ENCODE peak calls at places on chromosomes 6 and 20, in nine cellular contexts. One of them, this sample, is unnamed.

GRCh38 chr20:33814238-33814712 is 3.1 kb downstream of the CHMP4B start:
- DNase-seq in suprapubic skin: no peak
- DNase-seq in GM12878: no peak
- DNase-seq in left ventricle myocardium inferior: no peak
- DNase-seq in pancreas: no peak
- DNase-seq in Karpas-422: no peak
- DNase-seq in fibroblast of lung: no peak
- DNase-seq in heart right ventricle: no peak
- DNase-seq in cardiac muscle cell: no peak
- DNase-seq in this sample: no peak

GRCh38 chr6:438634-439170 is 47.1 kb downstream of the IRF4 start:
- DNase-seq in left ventricle myocardium inferior: no peak
- DNase-seq in suprapubic skin: no peak
- DNase-seq in pancreas: no peak
- DNase-seq in cardiac muscle cell: no peak
- DNase-seq in fibroblast of lung: no peak
- DNase-seq in heart right ventricle: no peak
- DNase-seq in Karpas-422: no peak
- DNase-seq in GM12878: no peak
- DNase-seq in this sample: no peak

GRCh38 chr6:92701425-92702096 is 717.8 kb downstream of the EPHA7 start:
- DNase-seq in cardiac muscle cell: no peak
- DNase-seq in suprapubic skin: no peak
- DNase-seq in left ventricle myocardium inferior: no peak
- DNase-seq in GM12878: no peak
- DNase-seq in Karpas-422: no peak
- DNase-seq in fibroblast of lung: no peak
- DNase-seq in heart right ventricle: no peak
- DNase-seq in pancreas: peak; percentile 26
- DNase-seq in this sample: no peak

GRCh38 chr20:52593634-52594033 is 378.5 kb upstream of the TSHZ2 start:
- DNase-seq in left ventricle myocardium inferior: no peak
- DNase-seq in cardiac muscle cell: no peak
- DNase-seq in suprapubic skin: no peak
- DNase-seq in fibroblast of lung: no peak
- DNase-seq in pancreas: no peak
- DNase-seq in Karpas-422: no peak
- DNase-seq in GM12878: no peak
- DNase-seq in heart right ventricle: no peak
- DNase-seq in this sample: no peak

GRCh38 chr6:13431861-13432465 is 55.4 kb downstream of the GFOD1 start:
- DNase-seq in left ventricle myocardium inferior: no peak
- DNase-seq in suprapubic skin: no peak
- DNase-seq in heart right ventricle: no peak
- DNase-seq in Karpas-422: no peak
- DNase-seq in GM12878: peak; percentile 42
- DNase-seq in fibroblast of lung: peak; percentile 65
- DNase-seq in pancreas: no peak
- DNase-seq in cardiac muscle cell: peak; percentile 39
- DNase-seq in this sample: no peak

GRCh38 chr6:4565301-4566250 is 210.6 kb upstream of the CDYL start:
- DNase-seq in fibroblast of lung: no peak
- DNase-seq in pancreas: no peak
- DNase-seq in suprapubic skin: no peak
- DNase-seq in cardiac muscle cell: no peak
- DNase-seq in Karpas-422: no peak
- DNase-seq in GM12878: no peak
- DNase-seq in heart right ventricle: no peak
- DNase-seq in left ventricle myocardium inferior: no peak
- DNase-seq in this sample: no peak

GRCh38 chr6:35425284-35425683 is 26.9 kb upstream of the FANCE start:
- DNase-seq in heart right ventricle: no peak
- DNase-seq in cardiac muscle cell: peak; percentile 89
- DNase-seq in left ventricle myocardium inferior: no peak
- DNase-seq in Karpas-422: no peak
- DNase-seq in GM12878: no peak
- DNase-seq in suprapubic skin: no peak
- DNase-seq in fibroblast of lung: peak; percentile 98
- DNase-seq in pancreas: no peak
- DNase-seq in this sample: no peak

GRCh38 chr20:25389858-25390537 is 637 bp downstream of the ABHD12 start:
- DNase-seq in Karpas-422: peak; percentile 68
- DNase-seq in heart right ventricle: peak; percentile 18
- DNase-seq in pancreas: peak; percentile 86
- DNase-seq in suprapubic skin: peak; percentile 81
- DNase-seq in cardiac muscle cell: peak; percentile 17
- DNase-seq in GM12878: no peak
- DNase-seq in fibroblast of lung: peak; percentile 26
- DNase-seq in left ventricle myocardium inferior: peak; percentile 33
- DNase-seq in this sample: peak; percentile 57

GRCh38 chr20:23640873-23641667 is 3.3 kb upstream of the CST3 start:
- DNase-seq in Karpas-422: no peak
- DNase-seq in left ventricle myocardium inferior: no peak
- DNase-seq in suprapubic skin: no peak
- DNase-seq in GM12878: no peak
- DNase-seq in pancreas: no peak
- DNase-seq in heart right ventricle: no peak
- DNase-seq in cardiac muscle cell: no peak
- DNase-seq in fibroblast of lung: no peak
- DNase-seq in this sample: no peak

GRCh38 chr6:24854077-24854670 is 55.5 kb upstream of the ARMH2 start:
- DNase-seq in heart right ventricle: no peak
- DNase-seq in suprapubic skin: no peak
- DNase-seq in Karpas-422: no peak
- DNase-seq in GM12878: no peak
- DNase-seq in pancreas: no peak
- DNase-seq in left ventricle myocardium inferior: no peak
- DNase-seq in cardiac muscle cell: no peak
- DNase-seq in fibroblast of lung: no peak
- DNase-seq in this sample: no peak
- H3K27ac ChIP-seq in heart right ventricle: no peak overlapping the region
- H3K27ac ChIP-seq in suprapubic skin: no peak overlapping the region
- H3K27ac ChIP-seq in Karpas-422: peak overlapping the region; percentile 16
- H3K27ac ChIP-seq in GM12878: no peak overlapping the region
- H3K27ac ChIP-seq in pancreas: no peak overlapping the region
- H3K27ac ChIP-seq in left ventricle myocardium inferior: no peak overlapping the region
- H3K27ac ChIP-seq in cardiac muscle cell: no peak overlapping the region
- H3K27ac ChIP-seq in fibroblast of lung: no peak overlapping the region
- H3K27ac ChIP-seq in this sample: no peak overlapping the region

DNA sequence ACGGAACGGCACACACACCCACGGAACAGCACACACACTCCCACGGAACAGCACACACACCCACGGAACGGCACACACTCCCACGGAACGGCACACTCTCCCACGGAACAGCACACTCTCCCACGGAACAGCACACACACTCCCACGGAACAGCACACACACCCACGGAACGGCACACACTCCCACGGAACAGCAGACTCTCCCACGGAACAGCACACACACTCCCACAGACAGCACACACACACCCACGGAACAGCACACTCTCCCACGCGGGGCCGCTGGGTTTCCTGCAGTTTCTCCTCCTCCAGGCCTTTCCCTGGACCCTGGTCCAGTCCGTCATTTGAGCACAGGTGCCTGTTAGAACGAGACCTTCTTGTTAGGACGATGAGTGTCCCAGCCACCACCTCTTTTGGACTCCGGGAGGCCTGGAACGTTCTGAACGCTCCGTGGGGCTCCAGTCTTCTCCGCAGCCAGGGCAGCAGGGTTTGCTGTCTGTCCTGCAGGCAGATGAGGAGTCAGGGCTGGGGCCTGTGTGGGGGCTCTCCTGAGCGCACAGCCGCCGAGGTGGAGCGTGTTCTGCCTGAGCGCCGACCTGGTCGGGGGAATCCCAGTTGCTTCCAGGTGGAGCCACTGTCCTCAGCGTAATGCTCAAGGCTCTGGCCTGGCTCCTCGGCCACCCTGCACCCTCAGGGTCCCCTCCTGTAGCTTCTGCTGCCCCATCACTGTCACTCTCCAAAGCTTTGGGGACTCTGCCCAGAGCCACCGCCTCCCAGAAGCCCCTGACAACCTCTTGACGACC is 17.6 kb upstream of the TNFRSF6B start:
- DNase-seq in heart right ventricle: no peak
- DNase-seq in pancreas: no peak
- DNase-seq in suprapubic skin: no peak
- DNase-seq in fibroblast of lung: no peak
- DNase-seq in GM12878: no peak
- DNase-seq in cardiac muscle cell: no peak
- DNase-seq in Karpas-422: no peak
- DNase-seq in left ventricle myocardium inferior: no peak
- DNase-seq in this sample: no peak
- H3K36me3 ChIP-seq in heart right ventricle: peaks cover 63% of the 10 kb centered on the region
- H3K36me3 ChIP-seq in pancreas: peaks cover 4% of the 10 kb centered on the region
- H3K36me3 ChIP-seq in suprapubic skin: peaks cover 50% of the 10 kb centered on the region
- H3K36me3 ChIP-seq in fibroblast of lung: peaks cover 41% of the 10 kb centered on the region
- H3K36me3 ChIP-seq in GM12878: peaks cover 1% of the 10 kb centered on the region
- H3K36me3 ChIP-seq in cardiac muscle cell: no peaks in the 10 kb centered on the region
- H3K36me3 ChIP-seq in Karpas-422: no peaks in the 10 kb centered on the region
- H3K36me3 ChIP-seq in left ventricle myocardium inferior: peaks cover 49% of the 10 kb centered on the region
- H3K36me3 ChIP-seq in this sample: peaks cover 30% of the 10 kb centered on the region

DNA sequence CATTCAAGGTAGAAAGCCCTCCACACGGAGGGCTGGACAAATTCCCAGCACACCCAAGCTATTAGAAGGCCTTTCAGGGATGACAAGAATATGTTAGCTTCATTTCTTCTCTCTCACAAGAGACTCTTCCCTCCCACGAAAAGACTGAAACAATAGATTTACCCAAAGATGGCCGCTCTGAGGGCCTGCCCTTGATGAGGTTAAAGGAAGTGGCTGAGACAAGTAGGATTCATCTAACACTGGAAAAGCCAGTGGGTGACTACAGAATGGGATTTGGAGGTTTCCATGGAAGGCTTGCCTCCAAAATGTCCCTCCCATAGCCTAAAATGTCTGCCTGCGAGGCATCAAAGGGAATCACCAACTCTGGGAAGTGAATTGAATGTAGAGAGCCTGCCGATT is 277.6 kb downstream of the CLIC5 start:
- DNase-seq in left ventricle myocardium inferior: no peak
- DNase-seq in suprapubic skin: no peak
- DNase-seq in pancreas: no peak
- DNase-seq in GM12878: no peak
- DNase-seq in heart right ventricle: no peak
- DNase-seq in cardiac muscle cell: no peak
- DNase-seq in fibroblast of lung: no peak
- DNase-seq in Karpas-422: no peak
- DNase-seq in this sample: no peak
- H3K27ac ChIP-seq in left ventricle myocardium inferior: no peak overlapping the region
- H3K27ac ChIP-seq in suprapubic skin: no peak overlapping the region
- H3K27ac ChIP-seq in pancreas: no peak overlapping the region
- H3K27ac ChIP-seq in GM12878: peak overlapping the region; percentile 42
- H3K27ac ChIP-seq in heart right ventricle: no peak overlapping the region
- H3K27ac ChIP-seq in cardiac muscle cell: no peak overlapping the region
- H3K27ac ChIP-seq in fibroblast of lung: no peak overlapping the region
- H3K27ac ChIP-seq in Karpas-422: no peak overlapping the region
- H3K27ac ChIP-seq in this sample: no peak overlapping the region

GRCh38 chr6:37287519-37288157 is 29.7 kb upstream of the TMEM217 start:
- DNase-seq in suprapubic skin: no peak
- DNase-seq in pancreas: no peak
- DNase-seq in GM12878: no peak
- DNase-seq in fibroblast of lung: no peak
- DNase-seq in Karpas-422: no peak
- DNase-seq in left ventricle myocardium inferior: no peak
- DNase-seq in cardiac muscle cell: no peak
- DNase-seq in heart right ventricle: no peak
- DNase-seq in this sample: no peak
- H3K36me3 ChIP-seq in suprapubic skin: peaks cover 81% of the 10 kb centered on the region
- H3K36me3 ChIP-seq in pancreas: peaks cover 35% of the 10 kb centered on the region
- H3K36me3 ChIP-seq in GM12878: peaks cover 19% of the 10 kb centered on the region
- H3K36me3 ChIP-seq in fibroblast of lung: peaks cover 12% of the 10 kb centered on the region
- H3K36me3 ChIP-seq in Karpas-422: peaks cover 24% of the 10 kb centered on the region
- H3K36me3 ChIP-seq in left ventricle myocardium inferior: peaks cover 85% of the 10 kb centered on the region
- H3K36me3 ChIP-seq in cardiac muscle cell: peaks cover 38% of the 10 kb centered on the region
- H3K36me3 ChIP-seq in heart right ventricle: peaks cover 93% of the 10 kb centered on the region
- H3K36me3 ChIP-seq in this sample: peaks cover 86% of the 10 kb centered on the region

GRCh38 chr6:88843040-88843439 is 120.4 kb downstream of the RNGTT start:
- DNase-seq in left ventricle myocardium inferior: no peak
- DNase-seq in heart right ventricle: no peak
- DNase-seq in fibroblast of lung: peak; percentile 86
- DNase-seq in cardiac muscle cell: peak; percentile 74
- DNase-seq in suprapubic skin: no peak
- DNase-seq in Karpas-422: no peak
- DNase-seq in pancreas: no peak
- DNase-seq in GM12878: no peak
- DNase-seq in this sample: no peak

GRCh38 chr6:88840289-88840688 is 123.1 kb downstream of the RNGTT start:
- DNase-seq in pancreas: no peak
- DNase-seq in GM12878: no peak
- DNase-seq in cardiac muscle cell: no peak
- DNase-seq in fibroblast of lung: no peak
- DNase-seq in suprapubic skin: no peak
- DNase-seq in heart right ventricle: no peak
- DNase-seq in Karpas-422: no peak
- DNase-seq in left ventricle myocardium inferior: no peak
- DNase-seq in this sample: no peak

GRCh38 chr6:88842320-88842719 is 121.1 kb downstream of the RNGTT start:
- DNase-seq in fibroblast of lung: no peak
- DNase-seq in cardiac muscle cell: no peak
- DNase-seq in Karpas-422: no peak
- DNase-seq in heart right ventricle: no peak
- DNase-seq in suprapubic skin: no peak
- DNase-seq in left ventricle myocardium inferior: no peak
- DNase-seq in GM12878: no peak
- DNase-seq in pancreas: no peak
- DNase-seq in this sample: no peak

GRCh38 chr6:88839280-88839679 is 124.1 kb downstream of the RNGTT start:
- DNase-seq in pancreas: no peak
- DNase-seq in fibroblast of lung: no peak
- DNase-seq in cardiac muscle cell: no peak
- DNase-seq in suprapubic skin: no peak
- DNase-seq in Karpas-422: no peak
- DNase-seq in heart right ventricle: no peak
- DNase-seq in left ventricle myocardium inferior: no peak
- DNase-seq in GM12878: no peak
- DNase-seq in this sample: no peak

DNA sequence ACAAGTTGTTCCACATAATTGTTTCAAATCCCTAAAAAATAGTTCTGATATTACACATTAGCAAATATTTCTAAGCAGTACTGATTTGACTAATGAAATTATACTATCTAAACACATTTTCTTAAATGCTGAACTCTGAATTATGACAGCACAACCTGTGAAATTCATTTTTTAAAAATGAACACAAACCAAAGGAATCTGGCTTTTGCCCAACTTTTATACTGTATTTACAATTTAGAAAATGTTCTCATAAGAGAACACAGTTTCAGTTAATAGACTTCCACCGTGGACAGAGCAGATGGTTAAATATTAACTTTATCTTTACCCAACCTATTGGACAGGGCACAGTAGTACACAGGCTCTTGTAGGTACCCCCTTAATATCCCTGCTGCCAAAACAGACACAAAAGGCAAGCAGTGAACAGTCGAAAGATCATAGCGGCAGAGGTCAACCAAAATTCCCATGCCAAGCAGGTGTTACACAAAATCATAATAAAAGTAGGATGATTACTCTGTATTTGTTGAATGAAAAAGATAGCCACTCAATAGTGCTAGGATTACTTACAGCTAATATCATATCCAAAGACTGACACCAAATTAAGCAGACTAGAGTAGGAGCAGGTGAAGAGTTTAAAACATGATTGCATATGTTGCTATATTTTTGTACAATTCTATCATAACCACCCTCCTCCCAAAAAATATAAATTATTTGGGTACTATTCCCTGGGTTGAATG is 122.4 kb downstream of the RNGTT start:
- DNase-seq in pancreas: no peak
- DNase-seq in left ventricle myocardium inferior: no peak
- DNase-seq in heart right ventricle: no peak
- DNase-seq in suprapubic skin: no peak
- DNase-seq in Karpas-422: no peak
- DNase-seq in cardiac muscle cell: no peak
- DNase-seq in fibroblast of lung: peak; percentile 36
- DNase-seq in GM12878: no peak
- DNase-seq in this sample: no peak
- H3K27ac ChIP-seq in pancreas: no peak overlapping the region
- H3K27ac ChIP-seq in left ventricle myocardium inferior: no peak overlapping the region
- H3K27ac ChIP-seq in heart right ventricle: peak overlapping the region; percentile 58
- H3K27ac ChIP-seq in suprapubic skin: no peak overlapping the region
- H3K27ac ChIP-seq in Karpas-422: no peak overlapping the region
- H3K27ac ChIP-seq in cardiac muscle cell: no peak overlapping the region
- H3K27ac ChIP-seq in fibroblast of lung: no peak overlapping the region
- H3K27ac ChIP-seq in GM12878: no peak overlapping the region
- H3K27ac ChIP-seq in this sample: no peak overlapping the region